ENCODE peak calls at places on chromosomes 2 and 18, in five cellular contexts. One of them, this sample, is unnamed. For H3K27me3, the result is how much of the 10 kb centered on the place peaks cover.

GRCh38 chr2:43269706-43270105 is 43.3 kb upstream of the ZFP36L2 start:
- DNase-seq in gastrocnemius medialis: peak
- DNase-seq in breast epithelium: no peak
- DNase-seq in endothelial cell of umbilical vein: no peak
- DNase-seq in esophagus squamous epithelium: no peak
- DNase-seq in this sample: peak

GRCh38 chr18:32441536-32441935 is 29.1 kb downstream of the GAREM1 start:
- DNase-seq in gastrocnemius medialis: no peak
- DNase-seq in breast epithelium: no peak
- DNase-seq in endothelial cell of umbilical vein: no peak
- DNase-seq in esophagus squamous epithelium: no peak
- DNase-seq in this sample: no peak

GRCh38 chr18:77376043-77376732 is 126.5 kb downstream of the GALR1 start:
- DNase-seq in gastrocnemius medialis: no peak
- DNase-seq in breast epithelium: no peak
- DNase-seq in endothelial cell of umbilical vein: no peak
- DNase-seq in esophagus squamous epithelium: no peak
- DNase-seq in this sample: no peak

GRCh38 chr18:43396266-43396665 is 119.0 kb upstream of the SYT4 start:
- DNase-seq in gastrocnemius medialis: no peak
- DNase-seq in breast epithelium: no peak
- DNase-seq in endothelial cell of umbilical vein: peak
- DNase-seq in esophagus squamous epithelium: no peak
- DNase-seq in this sample: no peak

GRCh38 chr2:183164111-183165015 is 40.1 kb downstream of the NUP35 start:
- DNase-seq in gastrocnemius medialis: no peak
- DNase-seq in breast epithelium: no peak
- DNase-seq in endothelial cell of umbilical vein: no peak
- DNase-seq in esophagus squamous epithelium: no peak
- DNase-seq in this sample: no peak

GRCh38 chr2:88590998-88591613 is 36.2 kb downstream of the EIF2AK3 start:
- DNase-seq in gastrocnemius medialis: peak
- DNase-seq in breast epithelium: no peak
- DNase-seq in endothelial cell of umbilical vein: peak
- DNase-seq in esophagus squamous epithelium: no peak
- DNase-seq in this sample: no peak

GRCh38 chr18:59957957-59958356 is 58.2 kb downstream of the PMAIP1 start:
- DNase-seq in gastrocnemius medialis: no peak
- DNase-seq in breast epithelium: no peak
- DNase-seq in endothelial cell of umbilical vein: peak
- DNase-seq in esophagus squamous epithelium: no peak
- DNase-seq in this sample: peak

GRCh38 chr2:392181-392920 is 104.5 kb upstream of the ALKAL2 start:
- DNase-seq in gastrocnemius medialis: no peak
- DNase-seq in breast epithelium: no peak
- DNase-seq in endothelial cell of umbilical vein: no peak
- DNase-seq in esophagus squamous epithelium: no peak
- DNase-seq in this sample: no peak

GRCh38 chr2:39642054-39642742 is 23.5 kb upstream of the TMEM178A start:
- DNase-seq in gastrocnemius medialis: no peak
- DNase-seq in breast epithelium: no peak
- DNase-seq in endothelial cell of umbilical vein: peak
- DNase-seq in esophagus squamous epithelium: no peak
- DNase-seq in this sample: no peak

GRCh38 chr2:166439078-166439477 is 55.0 kb downstream of the SCN7A start:
- DNase-seq in gastrocnemius medialis: no peak
- DNase-seq in breast epithelium: no peak
- DNase-seq in endothelial cell of umbilical vein: peak
- DNase-seq in esophagus squamous epithelium: no peak
- DNase-seq in this sample: no peak

GRCh38 chr2:166433457-166433856 is 57.7 kb upstream of the SCN9A start:
- DNase-seq in gastrocnemius medialis: no peak
- DNase-seq in breast epithelium: no peak
- DNase-seq in endothelial cell of umbilical vein: peak
- DNase-seq in esophagus squamous epithelium: no peak
- DNase-seq in this sample: no peak

GRCh38 chr2:166440313-166440712 is 53.7 kb downstream of the SCN7A start:
- DNase-seq in gastrocnemius medialis: no peak
- DNase-seq in breast epithelium: no peak
- DNase-seq in endothelial cell of umbilical vein: no peak
- DNase-seq in esophagus squamous epithelium: no peak
- DNase-seq in this sample: no peak

GRCh38 chr2:166436976-166437375 is 57.1 kb downstream of the SCN7A start:
- DNase-seq in gastrocnemius medialis: no peak
- DNase-seq in breast epithelium: no peak
- DNase-seq in endothelial cell of umbilical vein: no peak
- DNase-seq in esophagus squamous epithelium: no peak
- DNase-seq in this sample: no peak

GRCh38 chr2:166434491-166434890 is 58.7 kb upstream of the SCN9A start:
- DNase-seq in gastrocnemius medialis: no peak
- DNase-seq in breast epithelium: no peak
- DNase-seq in endothelial cell of umbilical vein: peak
- DNase-seq in esophagus squamous epithelium: no peak
- DNase-seq in this sample: no peak
- TF ChIP-seq POLR2A in gastrocnemius medialis: no peak
- TF ChIP-seq POLR2A in breast epithelium: no peak
- TF ChIP-seq POLR2A in endothelial cell of umbilical vein: no peak
- TF ChIP-seq POLR2A in esophagus squamous epithelium: no peak
- TF ChIP-seq POLR2A in this sample: no peak

DNA sequence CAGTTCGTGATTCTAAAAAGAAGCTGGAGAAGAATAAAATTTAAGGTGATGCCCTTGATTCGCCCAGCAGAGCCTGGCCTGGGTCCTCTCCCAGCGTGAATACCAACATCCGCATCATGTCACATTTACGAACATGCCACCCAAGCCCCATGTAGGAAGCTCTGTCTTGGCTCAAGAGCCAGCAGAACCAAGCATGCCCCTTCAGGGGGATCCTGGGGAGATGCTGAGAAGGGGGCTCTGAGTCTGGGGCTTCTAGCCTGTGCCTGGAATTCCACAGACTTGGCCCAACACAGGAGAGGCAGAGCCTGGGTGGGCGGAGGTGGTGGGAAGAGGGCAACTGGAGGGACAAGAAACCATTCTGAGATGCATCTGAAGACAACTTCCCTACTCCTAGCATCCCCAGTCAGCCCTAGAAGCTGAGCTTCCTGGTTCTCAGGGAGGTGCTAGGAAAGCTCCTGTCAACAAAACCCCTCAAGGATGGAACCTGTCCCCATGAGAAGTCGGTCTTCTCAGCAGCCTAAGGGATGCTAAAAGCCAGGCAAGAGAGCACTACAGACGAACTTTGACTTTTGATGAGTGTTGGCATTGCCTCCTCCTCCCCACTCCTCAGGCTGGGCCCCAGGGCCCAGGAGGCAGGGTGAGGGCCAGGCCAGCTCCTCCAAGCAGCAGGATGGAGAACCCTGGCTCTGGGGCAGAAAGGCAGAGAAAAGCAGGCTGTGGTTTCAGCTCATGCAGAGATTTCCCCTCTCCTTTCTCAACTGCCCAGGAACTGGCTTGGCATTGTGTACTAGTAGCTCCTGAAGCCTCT is 57.9 kb downstream of the POLR1A start:
- DNase-seq in gastrocnemius medialis: no peak
- DNase-seq in breast epithelium: peak
- DNase-seq in endothelial cell of umbilical vein: no peak
- DNase-seq in esophagus squamous epithelium: no peak
- DNase-seq in this sample: no peak
- H3K27ac ChIP-seq in gastrocnemius medialis: no peak
- H3K27ac ChIP-seq in breast epithelium: no peak
- H3K27ac ChIP-seq in endothelial cell of umbilical vein: no peak
- H3K27ac ChIP-seq in esophagus squamous epithelium: no peak
- H3K27ac ChIP-seq in this sample: no peak

DNA sequence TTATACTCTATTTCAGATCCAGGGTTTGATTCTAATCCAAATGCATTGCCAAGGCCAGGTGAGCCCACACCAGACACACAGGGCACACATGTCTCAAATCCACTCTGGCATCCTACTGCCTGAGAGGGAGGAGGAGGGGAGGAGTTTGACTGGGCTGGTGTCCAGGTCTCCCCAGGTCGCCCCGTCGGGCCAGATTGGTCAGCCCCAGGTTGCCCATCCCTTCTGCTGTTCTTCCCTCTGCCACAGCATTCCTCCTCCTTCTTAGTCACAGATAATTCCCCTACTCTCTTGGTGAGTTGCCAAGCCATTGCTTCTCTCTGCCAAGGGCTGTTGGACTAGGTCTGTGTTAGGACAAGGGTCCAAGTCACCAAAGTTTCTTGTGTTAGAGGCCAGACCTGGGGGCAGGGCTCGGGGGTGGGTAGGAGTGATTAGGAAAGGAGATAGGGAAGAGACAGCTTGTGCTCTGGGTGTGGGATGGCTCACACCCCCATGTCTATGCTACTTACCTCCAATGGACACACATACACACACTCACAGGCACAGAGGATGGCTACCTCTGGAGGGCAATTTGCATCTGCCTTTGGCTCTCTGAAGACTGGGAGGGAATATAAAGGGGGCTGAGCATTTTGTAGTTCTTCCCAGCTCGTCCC is 2.5 kb upstream of the EGR4 start:
- DNase-seq in gastrocnemius medialis: no peak
- DNase-seq in breast epithelium: no peak
- DNase-seq in endothelial cell of umbilical vein: no peak
- DNase-seq in esophagus squamous epithelium: no peak
- DNase-seq in this sample: no peak
- H3K27me3 ChIP-seq in gastrocnemius medialis: half or more
- H3K27me3 ChIP-seq in breast epithelium: half or more
- H3K27me3 ChIP-seq in endothelial cell of umbilical vein: half or more
- H3K27me3 ChIP-seq in esophagus squamous epithelium: half or more
- H3K27me3 ChIP-seq in this sample: under half

DNA sequence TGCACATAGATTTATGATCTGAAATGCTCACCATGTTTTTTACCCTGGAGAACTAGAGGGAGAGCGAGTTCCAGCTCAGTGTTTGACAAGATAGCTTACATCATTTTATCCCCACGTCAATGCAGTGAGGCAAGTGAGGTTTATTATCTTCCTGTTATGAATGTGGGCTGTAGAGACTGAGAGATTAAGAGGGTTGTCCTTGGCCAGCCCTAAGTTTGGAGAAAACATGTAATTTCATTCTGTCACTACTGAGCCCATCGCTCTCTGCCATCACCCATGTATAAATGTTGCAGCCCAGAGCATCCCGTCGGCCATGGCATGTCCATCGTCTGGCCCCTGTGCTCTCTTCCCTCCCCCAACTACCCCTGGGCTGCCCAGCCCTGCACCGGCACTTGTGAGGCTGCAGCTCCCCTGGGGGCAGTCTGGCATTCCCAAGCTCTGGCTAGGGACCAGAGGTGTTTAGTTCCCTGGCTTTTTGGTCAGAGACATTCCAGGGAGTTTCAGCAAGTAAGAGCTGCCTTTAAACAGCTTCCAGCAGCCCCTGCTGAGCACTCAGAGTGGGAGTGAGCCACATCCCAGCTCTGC is 136.7 kb downstream of the ANTXR1 start:
- DNase-seq in gastrocnemius medialis: no peak
- DNase-seq in breast epithelium: peak
- DNase-seq in endothelial cell of umbilical vein: no peak
- DNase-seq in esophagus squamous epithelium: no peak
- DNase-seq in this sample: no peak
- TF ChIP-seq POLR2A in gastrocnemius medialis: no peak
- TF ChIP-seq POLR2A in breast epithelium: no peak
- TF ChIP-seq POLR2A in endothelial cell of umbilical vein: no peak
- TF ChIP-seq POLR2A in esophagus squamous epithelium: no peak
- TF ChIP-seq POLR2A in this sample: no peak

DNA sequence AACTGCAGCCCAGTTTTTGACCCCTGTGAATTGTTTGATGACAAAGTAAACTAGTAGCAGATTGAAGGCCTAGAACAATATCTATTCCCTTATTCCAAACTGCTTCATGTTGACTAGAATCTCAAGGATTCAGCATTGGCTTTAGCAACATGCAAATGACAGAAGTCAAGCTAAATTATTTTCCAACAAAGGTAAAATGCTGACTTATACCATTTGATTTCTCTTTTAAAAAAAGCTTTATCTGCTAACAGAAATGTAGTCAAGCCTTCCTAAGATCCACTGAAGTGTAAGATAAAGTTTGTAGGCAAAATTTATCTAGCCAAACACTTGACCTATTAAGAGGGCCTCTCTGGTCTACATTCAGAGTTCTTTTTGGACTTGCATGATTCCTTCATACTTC is 9.6 kb upstream of the CYBRD1 start:
- DNase-seq in gastrocnemius medialis: no peak
- DNase-seq in breast epithelium: no peak
- DNase-seq in endothelial cell of umbilical vein: no peak
- DNase-seq in esophagus squamous epithelium: no peak
- DNase-seq in this sample: no peak
- H3K27ac ChIP-seq in gastrocnemius medialis: no peak
- H3K27ac ChIP-seq in breast epithelium: no peak
- H3K27ac ChIP-seq in endothelial cell of umbilical vein: no peak
- H3K27ac ChIP-seq in esophagus squamous epithelium: no peak
- H3K27ac ChIP-seq in this sample: no peak

GRCh38 chr2:176085120-176085788 is 1.5 kb upstream of the EVX2 start:
- DNase-seq in gastrocnemius medialis: no peak
- DNase-seq in breast epithelium: no peak
- DNase-seq in endothelial cell of umbilical vein: no peak
- DNase-seq in esophagus squamous epithelium: no peak
- DNase-seq in this sample: no peak

GRCh38 chr2:176088048-176088936 is 4.2 kb upstream of the HOXD13 start:
- DNase-seq in gastrocnemius medialis: no peak
- DNase-seq in breast epithelium: no peak
- DNase-seq in endothelial cell of umbilical vein: peak
- DNase-seq in esophagus squamous epithelium: no peak
- DNase-seq in this sample: no peak

GRCh38 chr2:176084629-176085119 is 912 bp upstream of the EVX2 start:
- DNase-seq in gastrocnemius medialis: no peak
- DNase-seq in breast epithelium: no peak
- DNase-seq in endothelial cell of umbilical vein: no peak
- DNase-seq in esophagus squamous epithelium: no peak
- DNase-seq in this sample: no peak

GRCh38 chr2:176087330-176088047 is 3.7 kb upstream of the EVX2 start:
- DNase-seq in gastrocnemius medialis: no peak
- DNase-seq in breast epithelium: no peak
- DNase-seq in endothelial cell of umbilical vein: no peak
- DNase-seq in esophagus squamous epithelium: no peak
- DNase-seq in this sample: no peak

DNA sequence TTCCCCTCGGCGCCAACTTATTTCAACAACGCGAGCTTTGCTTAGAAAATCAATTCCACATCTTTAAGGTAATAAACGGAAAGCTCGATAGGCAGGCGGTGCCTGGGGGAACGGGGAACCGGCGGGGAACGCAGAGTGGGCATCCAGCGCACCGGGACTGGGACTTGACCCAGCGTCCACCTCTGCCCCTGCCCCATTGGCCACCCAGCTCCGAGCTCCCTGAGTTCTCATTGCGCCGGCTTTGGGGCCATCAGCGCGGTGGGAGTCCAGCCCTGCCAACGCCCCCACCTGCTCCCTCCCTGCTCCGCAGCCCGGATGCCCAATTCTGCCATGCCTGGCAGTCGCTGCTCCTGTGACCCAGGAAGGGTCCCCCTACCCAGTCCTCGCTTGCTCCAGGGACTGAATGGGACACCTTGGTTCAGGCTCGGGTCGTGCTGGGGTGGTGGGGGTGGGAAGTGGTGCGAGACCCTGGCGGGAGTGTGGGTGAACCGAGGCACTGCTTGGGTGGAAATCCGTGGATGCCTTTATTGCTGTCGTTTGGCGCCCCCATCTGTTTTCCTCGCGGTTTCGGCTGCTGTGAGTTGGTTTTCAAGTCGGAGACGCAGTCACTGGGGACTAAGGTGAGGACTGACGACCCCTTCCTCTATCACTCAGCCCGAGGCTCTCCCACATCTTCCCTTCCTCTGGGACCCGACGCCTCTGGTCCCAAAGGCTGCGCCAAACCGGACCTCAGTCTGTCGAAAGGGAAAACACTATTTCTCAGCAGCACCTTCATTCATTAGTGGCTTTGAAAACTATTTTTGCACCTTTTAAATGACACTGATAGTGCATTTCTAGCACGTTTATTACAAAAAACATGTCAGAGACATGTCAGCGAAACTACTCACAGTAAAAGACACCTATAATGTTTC is 2.4 kb upstream of the EVX2 start:
- DNase-seq in gastrocnemius medialis: no peak
- DNase-seq in breast epithelium: no peak
- DNase-seq in endothelial cell of umbilical vein: peak
- DNase-seq in esophagus squamous epithelium: no peak
- DNase-seq in this sample: peak
- H3K27me3 ChIP-seq in gastrocnemius medialis: half or more
- H3K27me3 ChIP-seq in breast epithelium: half or more
- H3K27me3 ChIP-seq in endothelial cell of umbilical vein: half or more
- H3K27me3 ChIP-seq in esophagus squamous epithelium: half or more
- H3K27me3 ChIP-seq in this sample: half or more